ENCODE peak calls at places on chromosomes 7 and 10, in seven cellular contexts. Y is T-helper 1 cell, N is GM20000, P is spleen, Z is astrocyte of the spinal cord, Q is endothelial cell, O is left lobe of liver. G is an unnamed sample.

GRCh38 chr7:68911754-68912153 is 686.5 kb upstream of the AUTS2 start:
- DNase-seq in Y (no peak), N (no peak), P (no peak), Z (no peak), Q (no peak), O (no peak), G (no peak)

GRCh38 chr10:89683911-89684310 is 17.5 kb upstream of the KIF20B start:
- DNase-seq in Y (no peak), N (no peak), P (no peak), Z (no peak), Q (no peak), O (no peak), G (no peak)

GRCh38 chr10:115402690-115403089 is 309.5 kb downstream of the ATRNL1 start:
- DNase-seq in Y (no peak), N (no peak), P (no peak), Z (peak; percentile 69), Q (no peak), O (no peak), G (no peak)

GRCh38 chr7:110759069-110759468 is 331.9 kb upstream of the LRRN3 start:
- DNase-seq in Y (no peak), N (no peak), P (no peak), Z (no peak), Q (no peak), O (no peak), G (no peak)

GRCh38 chr7:69782917-69783684 is 184.8 kb downstream of the AUTS2 start:
- DNase-seq in Y (no peak), N (no peak), P (no peak), Z (peak; percentile 70), Q (no peak), O (no peak), G (peak; percentile 45)

GRCh38 chr10:87930929-87931835 is 67.8 kb downstream of the PTEN start:
- DNase-seq in Y (no peak), N (peak; percentile 10), P (no peak), Z (no peak), Q (no peak), O (no peak), G (no peak)

GRCh38 chr10:124226271-124226911 is 133.0 kb upstream of the CHST15 start:
- DNase-seq in Y (no peak), N (no peak), P (no peak), Z (no peak), Q (no peak), O (no peak), G (peak; percentile 50)

GRCh38 chr10:78952686-78953085 is 116.1 kb upstream of the ZMIZ1 start:
- DNase-seq in Y (no peak), N (no peak), P (no peak), Z (peak; percentile 56), Q (no peak), O (no peak), G (no peak)

GRCh38 chr7:77855371-77856083 is 57.0 kb downstream of the PHTF2 start:
- DNase-seq in Y (no peak), N (no peak), P (no peak), Z (peak; percentile 24), Q (no peak), O (peak; percentile 53), G (no peak)

GRCh38 chr10:63115732-63116383 is 17.3 kb upstream of the NRBF2 start:
- DNase-seq in Y (no peak), N (no peak), P (no peak), Z (peak; percentile 83), Q (peak; percentile 9), O (peak; percentile 93), G (no peak)

GRCh38 chr7:81045491-81045890 is 126.6 kb upstream of the SEMA3C start:
- DNase-seq in Y (no peak), N (no peak), P (no peak), Z (no peak), Q (no peak), O (no peak), G (no peak)

GRCh38 chr7:51006483-51007235 is 224.0 kb upstream of the GRB10 start:
- DNase-seq in Y (no peak), N (no peak), P (no peak), Z (no peak), Q (no peak), O (no peak), G (no peak)

GRCh38 chr10:123583639-123584418 is 82.3 kb upstream of the GPR26 start:
- DNase-seq in Y (no peak), N (peak; percentile 60), P (peak; percentile 85), Z (peak; percentile 41), Q (peak; percentile 90), O (peak; percentile 67), G (peak; percentile 45)

GRCh38 chr7:3243680-3244079 is 57.4 kb upstream of the SDK1 start:
- DNase-seq in Y (no peak), N (no peak), P (no peak), Z (no peak), Q (no peak), O (no peak), G (no peak)

GRCh38 chr10:1206101-1206500 is 149.9 kb downstream of the WDR37 start:
- DNase-seq in Y (no peak), N (no peak), P (no peak), Z (no peak), Q (no peak), O (no peak), G (no peak)

GRCh38 chr7:94907420-94908203 is at the start of gene PPP1R9A:
- DNase-seq in Y (no peak), N (peak; percentile 35), P (peak; percentile 71), Z (peak; percentile 20), Q (peak; percentile 50), O (peak; percentile 48), G (no peak)

GRCh38 chr7:80934286-80934685 is 15.4 kb upstream of the SEMA3C start:
- DNase-seq in Y (no peak), N (no peak), P (no peak), Z (no peak), Q (no peak), O (no peak), G (no peak)

GRCh38 chr7:159091480-159092475 is 52.9 kb downstream of the VIPR2 start:
- DNase-seq in Y (no peak), N (no peak), P (peak; percentile 59), Z (no peak), Q (no peak), O (peak; percentile 34), G (no peak)

GRCh38 chr7:20260219-20260618 is 43.0 kb upstream of the MACC1 start:
- DNase-seq in Y (no peak), N (no peak), P (no peak), Z (peak; percentile 83), Q (no peak), O (no peak), G (no peak)

GRCh38 chr10:25912796-25913195 is 21.2 kb upstream of the MYO3A start:
- DNase-seq in Y (no peak), N (no peak), P (no peak), Z (no peak), Q (no peak), O (no peak), G (no peak)

GRCh38 chr7:78770422-78771410 is 682.8 kb downstream of the MAGI2 start:
- DNase-seq in Y (no peak), N (no peak), P (no peak), Z (peak; percentile 9), Q (no peak), O (no peak), G (no peak)

GRCh38 chr7:20506175-20506574 is 109.3 kb upstream of the ABCB5 start:
- DNase-seq in Y (no peak), N (no peak), P (no peak), Z (no peak), Q (no peak), O (no peak), G (peak; percentile 29)

GRCh38 chr7:43119371-43120069 is 7.1 kb downstream of the HECW1 start:
- DNase-seq in Y (no peak), N (no peak), P (no peak), Z (peak; percentile 70), Q (no peak), O (no peak), G (no peak)

GRCh38 chr10:63825111-63825510 is 303.9 kb downstream of the REEP3 start:
- DNase-seq in Y (no peak), N (no peak), P (no peak), Z (no peak), Q (no peak), O (no peak), G (no peak)

GRCh38 chr10:79559726-79560125 is 481 bp downstream of the SFTPA2 start:
- DNase-seq in Y (no peak), N (no peak), P (no peak), Z (no peak), Q (no peak), O (no peak), G (no peak)

GRCh38 chr10:5047912-5048628 is 44.4 kb upstream of the AKR1C2 start:
- DNase-seq in Y (no peak), N (no peak), P (no peak), Z (no peak), Q (no peak), O (no peak), G (no peak)

GRCh38 chr10:100186813-100187212 is 984 bp upstream of the ERLIN1 start:
- DNase-seq in Y (no peak), N (no peak), P (peak; percentile 82), Z (no peak), Q (no peak), O (no peak), G (peak; percentile 67)

GRCh38 chr10:88090568-88091214 is 227.3 kb downstream of the PTEN start:
- DNase-seq in Y (no peak), N (peak; percentile 46), P (no peak), Z (no peak), Q (no peak), O (no peak), G (no peak)

GRCh38 chr7:76294344-76295024 is 8.0 kb upstream of the HSPB1 start:
- DNase-seq in Y (no peak), N (no peak), P (peak; percentile 90), Z (peak; percentile 98), Q (no peak), O (peak; percentile 96), G (peak; percentile 89)